ENCODE peak calls at places on chromosomes 16 and 17, in ten cellular contexts. X is activated CD8-positive, alpha-beta memory T cell treated with anti-CD3 and anti-CD28 coated beads for 4 hours; A is RWPE1; Q is Kasumi-1; P is heart left ventricle; L is T-helper 1 cell; V is GM12865; U is RCC 7860; O is cardiac fibroblast; H is HT1080. I is an unnamed sample.

GRCh38 chr17:64780096-64781012 is 118.2 kb upstream of the SMURF2 start:
- DNase-seq in P (peak), X (peak), U (no peak), H (no peak), Q (no peak), A (peak), V (peak), O (peak), L (peak), I (peak)

GRCh38 chr16:10557750-10558149 is 22.6 kb downstream of the EMP2 start:
- DNase-seq in L (no peak), U (no peak), Q (no peak), O (no peak), A (no peak), H (no peak), P (no peak), V (no peak), X (no peak), I (no peak)

GRCh38 chr17:45757431-45758218 is 26.5 kb upstream of the CRHR1 start:
- DNase-seq in O (no peak), U (no peak), V (no peak), X (no peak), P (no peak), Q (no peak), A (no peak), H (no peak), L (no peak), I (no peak)

GRCh38 chr16:85611455-85612190 is 1.5 kb upstream of the GSE1 start:
- DNase-seq in X (no peak), O (peak), U (peak), A (peak), V (peak), Q (peak), P (peak), H (peak), L (no peak), I (peak)

GRCh38 chr16:56301391-56301850 is 110.1 kb downstream of the GNAO1 start:
- DNase-seq in V (no peak), O (peak), U (no peak), P (no peak), X (no peak), L (no peak), A (no peak), H (peak), Q (no peak), I (no peak)

GRCh38 chr16:54504372-54504771 is 217.8 kb upstream of the IRX3 start:
- DNase-seq in U (no peak), H (no peak), V (no peak), A (no peak), P (peak), O (no peak), Q (no peak), L (no peak), X (no peak), I (no peak)

GRCh38 chr17:81867123-81867951 is 3.8 kb downstream of the ARHGDIA start:
- DNase-seq in O (peak), Q (peak), X (no peak), P (no peak), L (no peak), H (peak), V (peak), U (peak), A (no peak), I (no peak)

GRCh38 chr17:39642675-39643074 is 5.7 kb downstream of the STARD3 start:
- DNase-seq in P (no peak), L (no peak), A (no peak), V (no peak), Q (no peak), H (no peak), O (no peak), X (no peak), U (no peak), I (no peak)

GRCh38 chr16:56488035-56488434 is 31.8 kb downstream of the BBS2 start:
- DNase-seq in A (no peak), V (no peak), X (no peak), L (no peak), P (no peak), O (no peak), U (no peak), H (no peak), Q (no peak), I (no peak)

GRCh38 chr16:13435873-13436474 is 484.0 kb upstream of the ERCC4 start:
- DNase-seq in P (no peak), U (peak), H (peak), Q (no peak), V (peak), L (no peak), A (no peak), O (no peak), X (no peak), I (no peak)

GRCh38 chr17:72502940-72503341 is 382.1 kb downstream of the SOX9 start:
- DNase-seq in U (no peak), Q (no peak), A (peak), O (peak), P (no peak), X (no peak), H (no peak), L (no peak), V (no peak), I (no peak)

GRCh38 chr16:28491080-28491969 is 549 bp downstream of the CLN3 start:
- DNase-seq in Q (peak), L (no peak), X (no peak), U (no peak), V (peak), O (peak), H (no peak), A (peak), P (no peak), I (no peak)

GRCh38 chr17:51461578-51462004 is 201.2 kb downstream of the UTP18 start:
- DNase-seq in A (peak), L (peak), H (peak), O (peak), U (peak), X (peak), P (no peak), V (peak), Q (peak), I (peak)

GRCh38 chr16:78794581-78795300 is 695.3 kb downstream of the WWOX start:
- DNase-seq in V (no peak), X (no peak), L (no peak), H (no peak), A (no peak), O (no peak), U (no peak), Q (no peak), P (no peak), I (no peak)

GRCh38 chr16:24748242-24748641 is 18.8 kb downstream of the TNRC6A start:
- DNase-seq in P (peak), H (peak), U (peak), Q (peak), V (no peak), X (no peak), O (peak), L (no peak), A (peak), I (no peak)

GRCh38 chr17:35094902-35095301 is 24.8 kb downstream of the RAD51D start:
- DNase-seq in H (peak), P (no peak), O (peak), A (peak), U (peak), Q (no peak), X (no peak), L (no peak), V (no peak), I (no peak)

GRCh38 chr16:1155353-1156110 is 2.6 kb downstream of the CACNA1H start:
- DNase-seq in V (no peak), Q (no peak), A (no peak), O (no peak), U (no peak), H (no peak), X (no peak), L (no peak), P (no peak), I (no peak)

GRCh38 chr17:45227631-45228120 is 6.0 kb downstream of the FMNL1 start:
- DNase-seq in O (no peak), V (peak), Q (no peak), L (no peak), X (no peak), A (no peak), P (peak), U (no peak), H (no peak), I (no peak)

GRCh38 chr17:8225813-8226535 is 15.6 kb upstream of the AURKB start:
- DNase-seq in V (peak), A (no peak), L (peak), Q (no peak), P (no peak), U (peak), X (no peak), H (peak), O (peak), I (peak)

GRCh38 chr17:65644545-65644944 is 83.1 kb upstream of the AXIN2 start:
- DNase-seq in X (no peak), H (no peak), U (no peak), L (no peak), P (no peak), A (no peak), O (no peak), Q (no peak), V (no peak), I (no peak)

GRCh38 chr17:17385502-17385901 is 82.3 kb downstream of the NT5M start:
- DNase-seq in X (no peak), P (peak), A (no peak), H (no peak), Q (no peak), V (no peak), L (no peak), U (no peak), O (no peak), I (no peak)

GRCh38 chr16:66266436-66267286 is 99.8 kb upstream of the CDH5 start:
- DNase-seq in V (no peak), A (no peak), Q (no peak), L (no peak), X (no peak), H (no peak), O (peak), U (no peak), P (peak), I (no peak)

GRCh38 chr17:68910256-68910705 is 44.9 kb downstream of the ABCA8 start:
- DNase-seq in P (no peak), V (no peak), L (no peak), U (no peak), H (no peak), Q (no peak), X (no peak), O (peak), A (no peak), I (no peak)

GRCh38 chr17:48647103-48647963 is 21.2 kb upstream of the HOXB9 start:
- DNase-seq in X (no peak), L (no peak), O (no peak), U (no peak), V (peak), P (no peak), A (no peak), Q (no peak), H (peak), I (no peak)

GRCh38 chr17:1898332-1898731 is 68.5 kb downstream of the RPA1 start:
- DNase-seq in L (no peak), Q (no peak), O (no peak), H (no peak), U (no peak), V (no peak), X (no peak), A (no peak), P (no peak), I (no peak)

GRCh38 chr16:1500465-1501150 is 7.4 kb downstream of the TELO2 start:
- DNase-seq in L (no peak), V (no peak), H (no peak), U (no peak), A (no peak), X (no peak), P (no peak), O (no peak), Q (no peak), I (no peak)